ENCODE peak calls at places on chromosome 17, in eight cellular contexts. G is aorta; Q is uterus; K is stimulated activated CD8-positive, alpha-beta memory T cell treated with anti-CD3 and anti-CD28 coated beads, Interleukin-4, amount 100 ng/mL, for 24 hours; T is HuH-7.5; N is stimulated activated CD4-positive, alpha-beta T cell treated with anti-CD3 and anti-CD28 coated beads, Interleukin-4, amount 100 ng/mL, for 4 hours; I is activated T-cell treated with anti-CD3 and anti-CD28 coated beads for 1 hour; J is body of pancreas. M is an unnamed sample.

GRCh38 chr17:38561416-38562214 is 44.1 kb downstream of the SRCIN1 start:
- DNase-seq in G (no peak), Q (no peak), J (no peak), N (no peak), I (no peak), T (no peak), K (no peak), M (no peak)

GRCh38 chr17:65553646-65554567 is 7.5 kb downstream of the AXIN2 start:
- DNase-seq in T (no peak), J (no peak), G (no peak), N (no peak), K (no peak), I (no peak), Q (peak), M (no peak)

GRCh38 chr17:55607736-55608341 is 96.6 kb upstream of the SMIM36 start:
- DNase-seq in Q (peak), G (no peak), T (no peak), J (peak), I (no peak), N (no peak), K (no peak), M (no peak)

GRCh38 chr17:80789356-80789902 is 202.2 kb upstream of the CHMP6 start:
- DNase-seq in J (no peak), G (peak), N (peak), I (no peak), Q (peak), K (no peak), T (no peak), M (peak)

GRCh38 chr17:8161289-8162231 is 1.2 kb downstream of the VAMP2 start:
- DNase-seq in T (no peak), Q (no peak), K (no peak), N (no peak), J (no peak), I (no peak), G (no peak), M (no peak)

GRCh38 chr17:78340183-78340955 is 19.5 kb downstream of the SOCS3 start:
- DNase-seq in G (no peak), I (no peak), Q (no peak), N (no peak), K (no peak), T (no peak), J (no peak), M (no peak)

GRCh38 chr17:17712268-17712924 is 31.1 kb downstream of the RAI1 start:
- DNase-seq in J (no peak), T (no peak), Q (no peak), N (no peak), G (no peak), I (no peak), K (no peak), M (no peak)

GRCh38 chr17:76473541-76473985 is 6.2 kb downstream of the AANAT start:
- DNase-seq in J (no peak), Q (no peak), T (peak), G (no peak), K (no peak), I (no peak), N (no peak), M (no peak)

GRCh38 chr17:45371414-45372324 is 54.8 kb upstream of the MAP3K14 start:
- DNase-seq in G (peak), J (peak), T (peak), N (peak), I (no peak), K (peak), Q (peak), M (no peak)

GRCh38 chr17:50501054-50501453 is 7.2 kb upstream of the MYCBPAP start:
- DNase-seq in G (peak), I (no peak), J (no peak), N (peak), T (no peak), K (no peak), Q (no peak), M (peak)

GRCh38 chr17:49730078-49730786 is 22.5 kb upstream of the SLC35B1 start:
- DNase-seq in T (no peak), I (no peak), Q (peak), K (no peak), N (no peak), J (peak), G (peak), M (no peak)